ENCODE peak calls at places on chromosomes 13 and 19, in seven cellular contexts. E is Kasumi-1; L is AG10803; M is stimulated activated CD4-positive, alpha-beta T cell treated with anti-CD3 and anti-CD28 coated beads, Interleukin-15, amount 100 ng/mL, for 48 hours; V is sciatic nerve; Z is hippocampal formation; T is C1 segment of cervical spinal cord. S is an unnamed sample.

GRCh38 chr13:46596501-46596900 is 43.5 kb downstream of the LRCH1 start:
- DNase-seq in V (no peak), L (no peak), M (no peak), T (no peak), Z (no peak), E (no peak), S (no peak)

GRCh38 chr19:12090807-12091206 is 26.3 kb downstream of the ZNF844 start:
- DNase-seq in L (peak), T (no peak), Z (peak), V (peak), M (peak), E (peak), S (peak)

GRCh38 chr13:34246511-34246910 is 428.6 kb downstream of the RFC3 start:
- DNase-seq in Z (no peak), V (no peak), T (no peak), E (no peak), L (peak), M (no peak), S (no peak)

GRCh38 chr13:40126301-40127085 is 471.0 kb downstream of the COG6 start:
- DNase-seq in Z (no peak), V (no peak), M (no peak), E (no peak), T (no peak), L (no peak), S (no peak)

GRCh38 chr19:51093510-51094345 is 11.0 kb upstream of the KLK14 start:
- DNase-seq in T (no peak), L (no peak), Z (no peak), E (no peak), M (no peak), V (no peak), S (no peak)

GRCh38 chr19:49056101-49056901 is 1.2 kb downstream of the CGB7 start:
- DNase-seq in Z (no peak), V (peak), E (peak), M (no peak), T (no peak), L (peak), S (peak)

GRCh38 chr13:19845758-19846157 is 17.7 kb downstream of the ZMYM5 start:
- DNase-seq in T (no peak), E (no peak), V (no peak), L (peak), Z (no peak), M (no peak), S (no peak)

GRCh38 chr19:7654401-7654800 is 14.4 kb upstream of the RETN start:
- DNase-seq in T (no peak), L (peak), M (no peak), V (no peak), E (no peak), Z (no peak), S (no peak)

GRCh38 chr13:100815476-100816046 is 141.0 kb upstream of the TMTC4 start:
- DNase-seq in E (no peak), T (no peak), V (no peak), M (no peak), Z (no peak), L (no peak), S (no peak)

GRCh38 chr13:110209950-110210603 is 96.9 kb downstream of the COL4A1 start:
- DNase-seq in L (no peak), Z (no peak), E (no peak), V (no peak), M (no peak), T (no peak), S (no peak)

GRCh38 chr19:53037101-53038097 is 7.1 kb upstream of the ERVV-2 start:
- DNase-seq in L (peak), M (no peak), Z (no peak), V (peak), T (peak), E (no peak), S (peak)

GRCh38 chr19:5799247-5800241 is 5.3 kb upstream of the NRTN start:
- DNase-seq in E (no peak), L (no peak), Z (no peak), M (no peak), T (no peak), V (no peak), S (peak)

S was measured in D721Med.